ENCODE peak calls at places on chromosomes 12 and 14, in eight cellular contexts. H, J, D, C, Y, U, S and W are unnamed samples.

GRCh38 chr12:145369-145960 is 68.5 kb downstream of the SLC6A12 start:
- DNase-seq in H (no peak), J (no peak), D (no peak), C (no peak), Y (peak), U (no peak), S (no peak), W (no peak)

GRCh38 chr12:124867389-124867930 is 3.8 kb upstream of the SCARB1 start:
- DNase-seq in H (peak), J (peak), D (no peak), C (no peak), Y (peak), U (no peak), S (peak), W (no peak)

GRCh38 chr12:52332381-52332780 is 11.2 kb upstream of the KRT83 start:
- DNase-seq in H (no peak), J (no peak), D (no peak), C (no peak), Y (no peak), U (no peak), S (no peak), W (no peak)

GRCh38 chr12:468671-469389 is 9.1 kb downstream of the B4GALNT3 start:
- DNase-seq in H (no peak), J (peak), D (no peak), C (no peak), Y (peak), U (no peak), S (no peak), W (no peak)

GRCh38 chr12:131402781-131403396 is 308.0 kb upstream of the SFSWAP start:
- DNase-seq in H (no peak), J (no peak), D (no peak), C (no peak), Y (no peak), U (no peak), S (no peak), W (no peak)

GRCh38 chr12:13156277-13156676 is 40.2 kb upstream of the EMP1 start:
- DNase-seq in H (peak), J (peak), D (no peak), C (no peak), Y (no peak), U (no peak), S (no peak), W (no peak)

GRCh38 chr14:72892879-72893635 is 844 bp downstream of the DPF3 start:
- DNase-seq in H (peak), J (peak), D (peak), C (peak), Y (peak), U (peak), S (no peak), W (peak)

GRCh38 chr12:76713986-76714385 is 49.9 kb upstream of the ZDHHC17 start:
- DNase-seq in H (no peak), J (no peak), D (no peak), C (no peak), Y (no peak), U (no peak), S (no peak), W (no peak)

GRCh38 chr14:37903561-37904191 is 304.0 kb upstream of the SSTR1 start:
- DNase-seq in H (peak), J (peak), D (peak), C (no peak), Y (peak), U (peak), S (peak), W (no peak)

GRCh38 chr12:81077329-81077685 is 572 bp upstream of the ACSS3 start:
- DNase-seq in H (peak), J (peak), D (no peak), C (no peak), Y (no peak), U (no peak), S (no peak), W (no peak)

GRCh38 chr12:27199638-27200300 is 44.3 kb upstream of the STK38L start:
- DNase-seq in H (no peak), J (no peak), D (no peak), C (no peak), Y (no peak), U (no peak), S (no peak), W (no peak)

GRCh38 chr12:91744613-91745012 is 401.0 kb downstream of the BTG1 start:
- DNase-seq in H (no peak), J (no peak), D (no peak), C (no peak), Y (no peak), U (no peak), S (no peak), W (no peak)

GRCh38 chr14:68946423-68946822 is 32.7 kb downstream of the ACTN1 start:
- DNase-seq in H (no peak), J (no peak), D (no peak), C (no peak), Y (no peak), U (no peak), S (no peak), W (no peak)

GRCh38 chr12:86193931-86194330 is 62.3 kb downstream of the MGAT4C start:
- DNase-seq in H (peak), J (peak), D (no peak), C (no peak), Y (peak), U (no peak), S (no peak), W (no peak)

GRCh38 chr12:69019082-69019481 is 86.1 kb upstream of the CPM start:
- DNase-seq in H (no peak), J (no peak), D (no peak), C (no peak), Y (no peak), U (no peak), S (no peak), W (no peak)

GRCh38 chr12:93784339-93785086 is 107.3 kb downstream of the CRADD start:
- DNase-seq in H (peak), J (peak), D (no peak), C (no peak), Y (no peak), U (no peak), S (no peak), W (peak)

GRCh38 chr14:77065851-77066554 is 32.1 kb upstream of the CIPC start:
- DNase-seq in H (no peak), J (no peak), D (no peak), C (no peak), Y (no peak), U (no peak), S (no peak), W (no peak)

GRCh38 chr12:132306885-132307191 is 22.6 kb downstream of the GALNT9 start:
- DNase-seq in H (no peak), J (no peak), D (no peak), C (no peak), Y (no peak), U (no peak), S (no peak), W (no peak)

GRCh38 chr12:130137141-130138018 is 24.9 kb upstream of the FZD10 start:
- DNase-seq in H (no peak), J (no peak), D (no peak), C (peak), Y (peak), U (no peak), S (no peak), W (no peak)

GRCh38 chr12:56041579-56042429 is at the start of gene RPS26:
- DNase-seq in H (peak), J (peak), D (peak), C (peak), Y (peak), U (peak), S (peak), W (peak)

GRCh38 chr12:2691001-2691339 is 103.8 kb upstream of the FKBP4 start:
- DNase-seq in H (peak), J (peak), D (no peak), C (no peak), Y (no peak), U (peak), S (no peak), W (no peak)

GRCh38 chr12:57182918-57183575 is 33.5 kb upstream of the NXPH4 start:
- DNase-seq in H (peak), J (peak), D (peak), C (peak), Y (peak), U (peak), S (no peak), W (peak)

GRCh38 chr12:87439990-87440827 is 589.0 kb downstream of the C12orf50 start:
- DNase-seq in H (peak), J (peak), D (no peak), C (no peak), Y (peak), U (no peak), S (peak), W (no peak)

GRCh38 chr14:44961151-44961729 is 507 bp downstream of the KLHL28 start:
- DNase-seq in H (peak), J (peak), D (peak), C (peak), Y (peak), U (peak), S (no peak), W (no peak)

GRCh38 chr12:92301329-92301728 is 155.7 kb upstream of the BTG1 start:
- DNase-seq in H (no peak), J (no peak), D (no peak), C (no peak), Y (no peak), U (no peak), S (no peak), W (no peak)

GRCh38 chr14:80959448-80960006 is 4.1 kb downstream of the TSHR start:
- DNase-seq in H (peak), J (no peak), D (no peak), C (no peak), Y (no peak), U (no peak), S (no peak), W (no peak)

GRCh38 chr12:1281683-1282366 is 290.8 kb downstream of the ERC1 start:
- DNase-seq in H (peak), J (peak), D (no peak), C (no peak), Y (peak), U (no peak), S (peak), W (no peak)

GRCh38 chr14:35949933-35950332 is 123.8 kb downstream of the BRMS1L start:
- DNase-seq in H (peak), J (peak), D (no peak), C (no peak), Y (no peak), U (no peak), S (no peak), W (no peak)

GRCh38 chr14:68938515-68939423 is 40.3 kb downstream of the ACTN1 start:
- DNase-seq in H (peak), J (peak), D (no peak), C (no peak), Y (no peak), U (no peak), S (no peak), W (no peak)

GRCh38 chr14:75823334-75823733 is 158.5 kb downstream of the TGFB3 start:
- DNase-seq in H (no peak), J (peak), D (no peak), C (no peak), Y (no peak), U (no peak), S (no peak), W (no peak)

GRCh38 chr12:38141861-38142260 is 174.7 kb upstream of the ALG10B start:
- DNase-seq in H (no peak), J (no peak), D (no peak), C (no peak), Y (no peak), U (no peak), S (no peak), W (no peak)

GRCh38 chr14:31678421-31679249 is 117.4 kb downstream of the NUBPL start:
- DNase-seq in H (no peak), J (no peak), D (no peak), C (no peak), Y (no peak), U (no peak), S (no peak), W (no peak)

GRCh38 chr14:56224691-56225681 is 106.8 kb downstream of the PELI2 start:
- DNase-seq in H (no peak), J (no peak), D (no peak), C (no peak), Y (no peak), U (no peak), S (no peak), W (no peak)

GRCh38 chr12:95820096-95820703 is 29.6 kb upstream of the NTN4 start:
- DNase-seq in H (peak), J (peak), D (peak), C (no peak), Y (peak), U (no peak), S (no peak), W (no peak)
- TF ChIP-seq CTCF in H (peak), J (peak), D (peak), C (peak), Y (peak), U (peak), S (peak), W (peak)

GRCh38 chr14:23432102-23432925 is 3.1 kb downstream of the MYH7 start:
- DNase-seq in H (no peak), J (no peak), D (no peak), C (no peak), Y (no peak), U (no peak), S (no peak), W (no peak)

GRCh38 chr14:23431486-23431885 is 4.0 kb downstream of the MYH7 start:
- DNase-seq in H (no peak), J (no peak), D (no peak), C (no peak), Y (no peak), U (no peak), S (no peak), W (no peak)

GRCh38 chr14:23432946-23433345 is 2.5 kb downstream of the MYH7 start:
- DNase-seq in H (no peak), J (no peak), D (no peak), C (no peak), Y (no peak), U (no peak), S (no peak), W (no peak)

GRCh38 chr14:23434488-23435219 is 806 bp downstream of the MYH7 start:
- DNase-seq in H (no peak), J (no peak), D (no peak), C (no peak), Y (no peak), U (no peak), S (no peak), W (no peak)

DNA sequence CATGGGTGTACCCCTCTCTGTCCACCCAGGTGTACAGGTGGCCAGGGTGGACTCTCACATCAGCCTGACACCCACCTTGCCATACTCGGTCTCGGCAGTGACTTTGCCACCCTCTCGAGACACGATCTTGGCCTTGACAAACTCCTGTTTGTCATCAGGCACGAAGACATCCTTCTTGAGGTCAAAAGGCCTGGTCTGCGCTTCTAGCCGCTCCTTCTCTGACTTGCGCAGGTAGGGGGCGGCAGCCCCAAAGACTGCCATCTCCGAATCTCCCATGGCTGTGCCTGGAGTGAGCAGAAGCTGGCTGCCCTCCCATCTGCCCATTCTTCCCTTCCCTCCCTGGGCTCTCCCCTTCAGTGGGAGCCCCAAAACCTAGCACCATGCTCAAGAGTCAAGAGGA is 2.0 kb downstream of the MYH7 start:
- DNase-seq in H (no peak), J (no peak), D (no peak), C (no peak), Y (no peak), U (no peak), S (no peak), W (no peak)
- TF ChIP-seq CTCF in H (no peak), J (no peak), D (peak), C (peak), Y (no peak), U (no peak), S (no peak), W (no peak)

DNA sequence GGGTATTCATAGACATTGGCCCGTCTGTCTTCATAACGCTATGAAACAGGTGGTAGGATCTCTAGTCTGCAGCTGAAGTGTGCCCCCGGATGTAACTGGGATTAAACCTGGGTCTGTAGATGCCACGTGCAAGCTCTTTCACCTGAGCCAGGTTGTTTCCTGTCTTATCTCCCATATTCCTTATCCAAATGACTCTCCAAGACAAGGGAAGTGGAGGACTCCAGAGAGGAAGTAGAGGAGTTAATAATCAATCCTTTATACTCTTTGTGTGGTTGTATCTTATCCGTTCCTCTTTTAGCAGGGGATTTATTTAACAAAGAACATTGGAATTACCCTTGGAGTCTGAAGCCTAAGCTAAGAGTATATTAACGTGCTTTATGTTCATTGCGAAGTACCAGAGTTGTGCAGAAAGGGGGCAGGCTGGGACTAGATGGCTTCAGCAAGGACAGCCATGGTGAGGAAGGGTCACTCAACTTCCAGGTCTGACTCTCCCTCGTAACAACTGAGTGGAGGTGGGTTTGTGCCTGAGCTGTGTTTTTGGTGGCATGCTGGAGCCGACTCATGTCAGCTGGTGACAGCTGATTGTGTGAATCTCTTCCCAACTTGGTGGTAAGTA is 82.9 kb downstream of the RIN3 start:
- DNase-seq in H (peak), J (no peak), D (no peak), C (no peak), Y (no peak), U (no peak), S (no peak), W (no peak)
- TF ChIP-seq CTCF in H (peak), J (peak), D (peak), C (no peak), Y (no peak), U (no peak), S (no peak), W (no peak)

GRCh38 chr12:54214553-54215374 is 26.0 kb upstream of the SMUG1 start:
- DNase-seq in H (peak), J (peak), D (peak), C (peak), Y (peak), U (peak), S (no peak), W (peak)

GRCh38 chr12:54215990-54216579 is 27.3 kb upstream of the SMUG1 start:
- DNase-seq in H (no peak), J (no peak), D (peak), C (no peak), Y (no peak), U (no peak), S (no peak), W (no peak)

GRCh38 chr12:54211920-54212319 is 23.1 kb upstream of the SMUG1 start:
- DNase-seq in H (no peak), J (no peak), D (no peak), C (no peak), Y (no peak), U (no peak), S (no peak), W (no peak)

GRCh38 chr12:54210400-54210790 is 21.6 kb upstream of the SMUG1 start:
- DNase-seq in H (no peak), J (no peak), D (no peak), C (no peak), Y (no peak), U (no peak), S (no peak), W (no peak)

DNA sequence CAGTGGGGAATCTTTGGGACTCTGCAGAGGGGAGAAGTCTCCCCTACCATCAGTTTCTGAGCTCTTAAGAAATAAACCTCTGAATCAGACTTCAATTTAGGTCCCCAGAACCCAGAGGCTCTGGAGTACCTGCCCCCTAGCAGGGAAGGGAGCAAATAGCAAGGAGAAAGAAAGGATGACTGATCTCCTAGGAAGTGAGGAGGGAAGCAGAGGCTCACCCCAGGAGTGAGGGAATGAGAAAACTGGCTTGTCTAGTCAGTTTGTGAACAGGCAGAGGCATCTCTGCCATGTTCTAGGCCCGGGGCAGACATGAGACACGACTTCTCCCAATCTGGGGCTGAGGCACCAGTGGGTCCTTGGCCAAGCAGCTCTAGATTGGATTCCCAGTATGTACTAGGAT is 24.3 kb upstream of the SMUG1 start:
- DNase-seq in H (no peak), J (no peak), D (no peak), C (no peak), Y (peak), U (no peak), S (no peak), W (no peak)
- TF ChIP-seq CTCF in H (no peak), J (no peak), D (no peak), C (no peak), Y (peak), U (no peak), S (peak), W (no peak)

GRCh38 chr12:6696690-6697583 is 3.7 kb downstream of the PIANP start:
- DNase-seq in H (no peak), J (no peak), D (no peak), C (no peak), Y (no peak), U (no peak), S (no peak), W (no peak)

GRCh38 chr12:6698352-6699046 is 2.1 kb downstream of the PIANP start:
- DNase-seq in H (no peak), J (no peak), D (no peak), C (no peak), Y (no peak), U (no peak), S (no peak), W (no peak)

GRCh38 chr12:6699259-6699988 is 1.2 kb downstream of the PIANP start:
- DNase-seq in H (no peak), J (no peak), D (no peak), C (no peak), Y (no peak), U (no peak), S (no peak), W (no peak)

GRCh38 chr12:6695313-6696045 is 5.1 kb downstream of the PIANP start:
- DNase-seq in H (no peak), J (no peak), D (no peak), C (no peak), Y (no peak), U (no peak), S (no peak), W (no peak)

GRCh38 chr12:6697584-6698351 is 2.8 kb downstream of the PIANP start:
- DNase-seq in H (peak), J (peak), D (peak), C (no peak), Y (peak), U (peak), S (no peak), W (peak)
- TF ChIP-seq CTCF in H (peak), J (peak), D (peak), C (peak), Y (peak), U (peak), S (peak), W (peak)